ENCODE peak calls at places on chromosomes 5 and 9, in five cellular contexts. C, B, A, Z and H are unnamed samples.

GRCh38 chr9:116516456-116516855 is 170.6 kb upstream of the TRIM32 start:
- DNase-seq in B (no peak), C (no peak), Z (no peak), A (no peak), H (no peak)

GRCh38 chr5:79962580-79963222 is 28.4 kb downstream of the MTX3 start:
- DNase-seq in C (no peak), Z (no peak), B (no peak), A (no peak), H (no peak)

GRCh38 chr9:72524820-72525539 is 3.6 kb downstream of the TMC1 start:
- DNase-seq in B (no peak), A (no peak), Z (peak), C (peak), H (no peak)

GRCh38 chr9:35518212-35518917 is 28.5 kb downstream of the RUSC2 start:
- DNase-seq in Z (peak), C (peak), B (peak), A (no peak), H (peak)

GRCh38 chr9:78278801-78279200 is 18.1 kb upstream of the PSAT1 start:
- DNase-seq in B (no peak), Z (peak), A (no peak), C (no peak), H (no peak)

GRCh38 chr5:16143361-16144049 is 36.1 kb downstream of the MARCHF11 start:
- DNase-seq in Z (no peak), A (no peak), B (no peak), C (no peak), H (no peak)

GRCh38 chr5:174146556-174146955 is 101.0 kb downstream of the NSG2 start:
- DNase-seq in A (no peak), Z (no peak), B (no peak), C (no peak), H (no peak)

GRCh38 chr5:6686916-6687409 is 26.3 kb upstream of the TENT4A start:
- DNase-seq in A (no peak), C (no peak), B (peak), Z (peak), H (peak)

GRCh38 chr5:635321-636055 is 23.3 kb downstream of the CEP72 start:
- DNase-seq in B (no peak), C (no peak), Z (no peak), A (no peak), H (no peak)

GRCh38 chr9:134793281-134793680 is 87.3 kb upstream of the FCN2 start:
- DNase-seq in B (no peak), A (no peak), Z (no peak), C (no peak), H (no peak)

GRCh38 chr5:67149933-67150523 is 46.6 kb downstream of the CD180 start:
- DNase-seq in Z (no peak), B (no peak), A (no peak), C (no peak), H (no peak)

GRCh38 chr5:6377582-6378127 is 692 bp downstream of the MED10 start:
- DNase-seq in Z (no peak), B (no peak), A (no peak), C (no peak), H (no peak)

GRCh38 chr5:149416977-149417713 is 38.1 kb upstream of the IL17B start:
- DNase-seq in B (no peak), A (no peak), Z (no peak), C (no peak), H (no peak)

GRCh38 chr5:107359033-107359915 is 311.5 kb downstream of the EFNA5 start:
- DNase-seq in B (no peak), C (no peak), A (no peak), Z (no peak), H (no peak)

GRCh38 chr5:176875014-176875550 is 24.1 kb downstream of the HK3 start:
- DNase-seq in A (no peak), C (no peak), B (no peak), Z (no peak), H (no peak)

GRCh38 chr9:113417370-113417769 is 6.8 kb downstream of the C9orf43 start:
- DNase-seq in C (no peak), A (no peak), Z (no peak), B (no peak), H (no peak)

GRCh38 chr9:129058965-129059795 is 21.7 kb upstream of the DOLPP1 start:
- DNase-seq in B (no peak), A (no peak), Z (no peak), C (no peak), H (no peak)

GRCh38 chr9:77714077-77714549 is 66.0 kb upstream of the GNA14 start:
- DNase-seq in B (no peak), Z (no peak), C (no peak), A (no peak), H (no peak)

GRCh38 chr9:92607773-92608172 is 62.2 kb downstream of the IPPK start:
- DNase-seq in Z (peak), A (no peak), C (no peak), B (no peak), H (no peak)

GRCh38 chr9:115234094-115234493 is 116.1 kb upstream of the TNC start:
- DNase-seq in Z (no peak), A (no peak), C (peak), B (no peak), H (no peak)

GRCh38 chr5:151359391-151359790 is 12.0 kb upstream of the SLC36A2 start:
- DNase-seq in Z (no peak), A (no peak), B (no peak), C (no peak), H (no peak)

GRCh38 chr5:76709762-76710161 is 6.2 kb upstream of the F2R start:
- DNase-seq in B (no peak), C (peak), Z (no peak), A (no peak), H (no peak)

GRCh38 chr5:98360548-98360947 is 412.9 kb upstream of the RGMB start:
- DNase-seq in Z (no peak), C (no peak), B (no peak), A (no peak), H (no peak)

GRCh38 chr5:3615217-3615616 is 19.6 kb downstream of the IRX1 start:
- DNase-seq in Z (no peak), A (no peak), C (no peak), B (no peak), H (no peak)

GRCh38 chr5:169873642-169874041 is 106.7 kb downstream of the INSYN2B start:
- DNase-seq in Z (peak), B (no peak), C (no peak), A (no peak), H (no peak)

GRCh38 chr5:82922086-82922734 is 155.0 kb downstream of the TMEM167A start:
- DNase-seq in Z (no peak), C (no peak), B (no peak), A (no peak), H (no peak)

GRCh38 chr9:129405089-129405830 is 215.6 kb downstream of the C9orf50 start:
- DNase-seq in C (no peak), A (peak), Z (no peak), B (no peak), H (no peak)

GRCh38 chr5:141330299-141331080 is at the start of gene PCDHGA1:
- DNase-seq in A (no peak), C (no peak), Z (peak), B (peak), H (no peak)

GRCh38 chr9:132026932-132027585 is 52.6 kb downstream of the MED27 start:
- DNase-seq in C (peak), Z (no peak), A (no peak), B (no peak), H (no peak)

GRCh38 chr5:53335115-53335514 is 145.3 kb upstream of the FST start:
- DNase-seq in C (no peak), Z (no peak), A (no peak), B (no peak), H (no peak)

GRCh38 chr5:472076-472655 is 29.2 kb downstream of the EXOC3 start:
- DNase-seq in Z (peak), B (peak), C (no peak), A (peak), H (no peak)

GRCh38 chr5:67900515-67900914 is 315.0 kb upstream of the PIK3R1 start:
- DNase-seq in Z (no peak), B (no peak), A (no peak), C (no peak), H (no peak)

GRCh38 chr9:107807183-107807582 is 317.6 kb upstream of the KLF4 start:
- DNase-seq in Z (no peak), B (no peak), C (no peak), A (no peak), H (no peak)

GRCh38 chr9:136847827-136848392 is 1.3 kb upstream of the PHPT1 start:
- DNase-seq in C (no peak), Z (peak), B (peak), A (peak), H (peak)
- TF ChIP-seq CTCF in C (no peak), Z (peak), B (no peak), A (no peak), H (no peak)

GRCh38 chr5:113205807-113206206 is 229.0 kb downstream of the TSSK1B start:
- DNase-seq in B (no peak), A (no peak), C (no peak), Z (no peak), H (no peak)
- TF ChIP-seq CTCF in B (no peak), A (peak), C (no peak), Z (no peak), H (no peak)

DNA sequence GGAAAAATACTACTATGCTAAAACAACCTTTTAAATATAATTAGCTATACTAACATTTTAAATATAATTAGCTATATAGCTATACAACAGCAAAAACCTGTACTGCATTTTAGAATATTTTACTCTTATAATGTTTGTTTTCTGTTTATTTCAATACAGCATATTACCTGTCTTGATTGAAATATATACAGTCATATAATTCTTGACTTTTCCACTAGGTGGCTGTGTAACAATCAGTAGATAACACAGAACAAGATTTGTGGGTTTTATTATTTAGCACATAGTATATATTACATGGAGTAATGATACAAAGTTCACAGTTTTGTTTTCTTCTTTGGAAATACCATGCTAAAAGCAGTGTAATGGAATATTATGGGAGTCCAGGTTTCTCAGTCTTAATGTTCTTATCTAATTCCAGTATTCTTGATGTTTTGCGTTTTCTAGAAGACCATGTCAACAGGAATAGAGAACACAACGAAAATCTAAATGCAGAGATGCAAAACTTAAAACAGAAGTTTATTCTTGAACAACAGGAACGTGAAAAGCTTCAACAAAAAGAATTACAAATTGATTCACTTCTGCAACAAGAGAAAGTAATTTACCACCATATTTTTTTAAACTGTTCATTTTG is 13.3 kb downstream of the HMMR start:
- DNase-seq in Z (no peak), B (no peak), C (no peak), A (no peak), H (no peak)
- TF ChIP-seq CTCF in Z (peak), B (no peak), C (peak), A (peak), H (peak)

GRCh38 chr5:136805466-136805865 is 440.1 kb upstream of the TRPC7 start:
- DNase-seq in B (no peak), A (no peak), C (no peak), Z (no peak), H (no peak)

GRCh38 chr5:136802382-136802781 is 437.0 kb upstream of the TRPC7 start:
- DNase-seq in A (no peak), Z (peak), C (no peak), B (no peak), H (no peak)

GRCh38 chr5:136799806-136800372 is 434.5 kb upstream of the TRPC7 start:
- DNase-seq in B (no peak), C (no peak), A (no peak), Z (no peak), H (no peak)
- TF ChIP-seq CTCF in B (no peak), C (no peak), A (no peak), Z (no peak), H (no peak)

GRCh38 chr9:87245271-87245670 is 252.4 kb upstream of the DAPK1 start:
- DNase-seq in B (no peak), A (no peak), C (no peak), Z (no peak), H (no peak)
- TF ChIP-seq CTCF in B (no peak), A (no peak), C (no peak), Z (no peak), H (no peak)

GRCh38 chr5:172294831-172295230 is 11.3 kb upstream of the UBTD2 start:
- DNase-seq in B (no peak), Z (no peak), C (no peak), A (no peak), H (no peak)

GRCh38 chr5:172288465-172288864 is 4.9 kb upstream of the UBTD2 start:
- DNase-seq in A (no peak), Z (no peak), B (no peak), C (no peak), H (no peak)

GRCh38 chr5:172293745-172294342 is 10.3 kb upstream of the UBTD2 start:
- DNase-seq in A (no peak), B (no peak), C (no peak), Z (peak), H (no peak)

DNA sequence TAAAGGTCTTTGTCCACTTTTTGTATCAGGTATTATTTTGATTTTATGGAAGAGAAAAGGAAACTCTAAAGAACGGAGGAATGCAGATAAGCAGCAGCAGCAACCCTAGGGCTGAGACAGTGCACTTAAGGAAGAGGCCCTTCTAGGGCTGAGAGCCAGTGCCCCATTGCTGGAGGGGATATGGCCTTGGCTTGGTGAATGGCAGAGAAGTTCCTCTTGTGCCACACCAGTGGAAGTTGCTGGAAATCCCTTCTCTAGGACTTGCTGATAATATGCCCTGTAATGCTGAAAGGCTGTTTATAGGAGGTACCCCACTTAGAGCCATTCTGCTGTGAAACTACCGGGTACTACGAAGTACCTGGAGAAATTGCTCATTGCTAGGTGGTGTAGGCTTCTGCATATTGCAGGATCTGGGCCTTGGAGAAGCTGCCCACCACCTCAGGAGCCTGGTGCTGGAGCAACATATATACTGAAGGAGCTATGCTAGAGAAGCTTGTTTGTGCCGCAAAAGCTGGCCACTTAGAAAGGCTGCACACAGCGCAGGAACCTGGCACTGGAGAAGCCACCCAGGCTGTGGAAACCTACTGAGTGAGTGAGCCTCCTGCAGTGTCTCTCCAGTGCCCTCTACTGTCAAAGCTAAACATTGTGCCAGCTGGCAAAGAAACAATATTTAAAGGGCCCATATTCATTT is 9.6 kb upstream of the UBTD2 start:
- DNase-seq in A (no peak), B (peak), Z (peak), C (no peak), H (peak)
- TF ChIP-seq CTCF in A (peak), B (no peak), Z (peak), C (peak), H (peak)

GRCh38 chr5:135729582-135729879 is 104.9 kb upstream of the SLC25A48 start:
- DNase-seq in C (no peak), A (no peak), Z (no peak), B (no peak), H (no peak)
- TF ChIP-seq CTCF in C (peak), A (peak), Z (peak), B (no peak), H (peak)

DNA sequence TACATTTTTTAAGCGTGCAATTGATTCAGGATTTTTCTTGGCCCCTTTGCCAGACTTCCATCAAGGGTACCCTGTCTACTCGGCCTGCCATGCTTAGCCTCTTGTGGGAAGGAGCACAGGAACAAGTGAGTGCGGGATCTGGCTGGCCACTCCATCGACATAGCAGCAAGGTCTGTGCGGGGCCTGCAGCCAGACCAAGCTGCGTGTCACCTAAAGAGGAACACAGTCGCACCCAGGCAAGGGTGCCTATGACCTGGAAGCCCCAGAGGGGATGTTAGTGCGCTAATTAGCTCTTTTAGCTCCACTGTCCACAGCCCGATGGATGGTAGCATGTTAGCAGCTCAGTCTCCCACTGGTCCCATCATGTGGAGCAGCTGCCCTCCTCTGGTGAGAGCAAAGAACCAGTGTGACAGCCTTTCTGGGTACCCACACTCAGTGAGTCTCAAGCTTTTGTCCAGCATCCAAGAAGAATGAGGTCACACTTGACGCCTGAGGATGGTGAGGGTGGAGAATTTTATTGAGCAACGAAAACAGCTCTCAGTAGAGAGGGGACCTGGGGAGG is 38.7 kb downstream of the FTMT start:
- DNase-seq in B (peak), A (no peak), C (no peak), Z (no peak), H (no peak)
- TF ChIP-seq CTCF in B (no peak), A (no peak), C (no peak), Z (no peak), H (no peak)